ENCODE peak calls at places on chromosomes 16 and 17, in four cellular contexts. K, A, H and B are unnamed samples. For H3K4me1, the result is how much of the 10 kb centered on the place peaks cover.

GRCh38 chr16:86410076-86410475 is 100.3 kb upstream of the FOXF1 start:
- DNase-seq in K (no peak), A (no peak), H (no peak), B (no peak)

GRCh38 chr17:76840443-76840767 is 27.8 kb upstream of the MGAT5B start:
- DNase-seq in K (no peak), A (no peak), H (no peak), B (no peak)

GRCh38 chr17:76074390-76075363 is at the start of gene GALR2:
- DNase-seq in K (no peak), A (no peak), H (no peak), B (no peak)

GRCh38 chr16:20918486-20919239 is 18.1 kb downstream of the LYRM1 start:
- DNase-seq in K (no peak), A (peak), H (no peak), B (peak)

GRCh38 chr16:79993810-79994209 is 393.3 kb upstream of the MAF start:
- DNase-seq in K (no peak), A (no peak), H (no peak), B (no peak)

GRCh38 chr17:30475206-30475605 is 2.0 kb upstream of the GOSR1 start:
- DNase-seq in K (no peak), A (no peak), H (no peak), B (no peak)

GRCh38 chr16:84194470-84195200 is 3.7 kb downstream of the ADAD2 start:
- DNase-seq in K (no peak), A (no peak), H (no peak), B (no peak)

GRCh38 chr17:3947318-3947810 is 16.9 kb downstream of the ATP2A3 start:
- DNase-seq in K (no peak), A (no peak), H (no peak), B (no peak)

GRCh38 chr17:66589892-66590291 is 245.0 kb upstream of the CACNG5 start:
- DNase-seq in K (no peak), A (no peak), H (no peak), B (no peak)

GRCh38 chr16:22373662-22374310 is 633 bp downstream of the CDR2 start:
- DNase-seq in K (no peak), A (peak), H (no peak), B (peak)

GRCh38 chr17:4554441-4554996 is 665 bp downstream of the MYBBP1A start:
- DNase-seq in K (no peak), A (no peak), H (no peak), B (no peak)

GRCh38 chr16:50276128-50276444 is 9.7 kb downstream of the ADCY7 start:
- DNase-seq in K (no peak), A (no peak), H (no peak), B (no peak)

GRCh38 chr17:13222931-13223330 is 205.1 kb upstream of the ELAC2 start:
- DNase-seq in K (no peak), A (no peak), H (no peak), B (no peak)

GRCh38 chr17:60231234-60231633 is 81.5 kb downstream of the CA4 start:
- DNase-seq in K (no peak), A (no peak), H (no peak), B (no peak)

GRCh38 chr16:1380195-1380594 is 28.5 kb downstream of the GNPTG start:
- DNase-seq in K (no peak), A (no peak), H (no peak), B (no peak)

GRCh38 chr17:78144146-78144719 is 2.0 kb upstream of the C17orf99 start:
- DNase-seq in K (no peak), A (peak), H (no peak), B (peak)

GRCh38 chr17:32265896-32266388 is 310 bp downstream of the RHBDL3 start:
- DNase-seq in K (no peak), A (no peak), H (no peak), B (no peak)

GRCh38 chr17:59897090-59897489 is 4.2 kb downstream of the RPS6KB1 start:
- DNase-seq in K (no peak), A (no peak), H (no peak), B (no peak)

GRCh38 chr17:16354585-16354984 is 1.3 kb upstream of the CENPV start:
- DNase-seq in K (no peak), A (no peak), H (no peak), B (no peak)

GRCh38 chr16:17031484-17032268 is 439.1 kb downstream of the XYLT1 start:
- DNase-seq in K (no peak), A (no peak), H (no peak), B (no peak)
- TF ChIP-seq POLR2A in K (no peak), A (no peak), H (no peak), B (no peak)

DNA sequence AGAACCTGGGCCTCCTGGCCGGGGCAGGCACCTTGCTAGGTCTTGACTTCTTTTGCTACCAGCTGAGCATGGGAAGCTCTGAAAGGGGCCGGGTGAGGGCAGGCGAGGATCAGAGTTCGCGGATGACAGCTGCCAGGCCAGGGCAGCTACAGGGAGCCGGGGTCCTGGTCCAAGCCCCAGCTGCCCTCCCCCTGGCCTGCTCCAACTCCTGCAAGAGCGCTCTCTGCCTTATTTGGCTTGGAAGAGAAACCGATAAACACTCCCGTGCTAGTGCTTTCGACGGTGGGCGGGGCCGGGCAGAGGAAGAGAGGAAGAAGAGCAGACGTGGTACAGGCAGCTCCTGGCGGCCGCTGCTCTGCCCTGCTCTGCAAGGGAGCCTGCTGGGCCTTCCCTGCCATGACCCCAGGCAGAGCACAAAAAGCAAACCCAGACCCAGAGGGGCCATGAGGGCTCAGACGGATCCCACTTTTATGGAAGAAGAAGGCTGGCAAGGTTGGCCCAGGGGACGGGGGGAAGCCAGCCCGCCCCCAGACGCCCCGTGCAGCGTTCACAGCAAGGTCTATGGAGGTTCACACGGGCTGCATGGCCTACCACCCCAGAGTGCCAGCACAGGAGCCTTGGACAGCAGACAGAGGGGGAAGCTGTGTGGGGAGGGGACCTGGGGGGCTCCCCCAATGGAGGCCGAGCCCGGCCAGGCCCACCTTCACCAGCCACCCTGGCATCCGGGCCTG is 25.6 kb downstream of the PIEZO1 start:
- DNase-seq in K (no peak), A (no peak), H (no peak), B (peak)
- H3K4me1 ChIP-seq in K (under half), A (under half), H (under half), B (under half)

DNA sequence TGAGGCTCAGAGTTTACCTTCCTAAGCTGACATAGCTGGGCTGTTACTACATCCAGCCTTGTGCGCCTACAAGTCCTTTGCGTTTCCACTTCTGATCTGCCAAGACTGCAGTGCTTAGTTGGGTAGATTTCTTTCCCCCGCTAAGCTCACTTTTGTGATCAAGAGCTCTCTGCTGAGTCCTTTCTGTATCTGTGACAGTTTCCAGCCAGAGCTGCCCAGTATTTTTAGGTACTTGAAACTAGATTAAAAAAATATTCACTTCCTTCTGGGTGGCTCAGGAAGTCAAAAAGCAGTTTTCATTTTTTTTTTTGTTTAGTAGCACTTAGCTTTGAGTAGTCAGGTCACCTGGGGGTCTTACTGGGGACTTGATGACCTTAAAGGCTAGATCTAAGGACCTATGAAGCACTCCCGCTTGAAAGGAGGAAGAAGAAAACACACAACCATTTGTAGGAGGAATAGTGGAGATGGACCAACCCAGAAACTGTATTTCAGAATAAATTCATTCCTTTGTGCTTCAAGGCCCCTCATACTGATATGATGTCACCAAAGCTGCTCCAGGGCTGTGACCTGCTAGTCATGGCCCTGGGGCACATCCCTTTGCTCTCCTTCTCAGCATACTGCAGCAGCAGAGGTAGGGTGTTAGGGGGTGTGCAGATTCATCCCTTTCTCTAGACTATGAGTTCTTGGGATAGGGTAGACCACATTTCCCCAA is 75.6 kb upstream of the HNF1B start:
- DNase-seq in K (no peak), A (no peak), H (no peak), B (no peak)
- TF ChIP-seq POLR2A in K (no peak), A (no peak), H (no peak), B (no peak)

DNA sequence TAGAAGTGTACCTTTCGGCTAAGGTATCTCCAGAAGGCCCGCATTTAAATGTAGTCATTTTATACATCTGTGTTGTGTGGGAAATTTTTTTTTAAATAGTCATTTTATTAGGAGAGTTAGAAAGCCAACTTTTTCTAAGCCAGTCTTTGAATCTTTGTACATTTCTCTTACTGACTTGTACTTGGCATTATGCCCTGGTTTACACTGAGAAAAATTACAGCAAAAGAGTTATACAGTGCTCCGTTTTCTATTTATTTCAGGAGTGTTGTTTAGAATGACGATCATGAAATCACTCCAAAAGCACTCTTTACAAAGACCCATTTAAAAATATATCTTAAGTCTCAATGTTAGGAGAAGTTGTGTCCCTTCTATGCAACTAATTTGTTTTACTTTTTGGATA is 91.9 kb downstream of the CYB561 start:
- DNase-seq in K (no peak), A (no peak), H (no peak), B (no peak)
- H3K4me1 ChIP-seq in K (under half), A (under half), H (under half), B (under half)

GRCh38 chr16:4389051-4389955 is 17.7 kb downstream of the VASN start:
- DNase-seq in K (no peak), A (no peak), H (no peak), B (no peak)
- TF ChIP-seq POLR2A in K (peak), A (no peak), H (no peak), B (no peak)

DNA sequence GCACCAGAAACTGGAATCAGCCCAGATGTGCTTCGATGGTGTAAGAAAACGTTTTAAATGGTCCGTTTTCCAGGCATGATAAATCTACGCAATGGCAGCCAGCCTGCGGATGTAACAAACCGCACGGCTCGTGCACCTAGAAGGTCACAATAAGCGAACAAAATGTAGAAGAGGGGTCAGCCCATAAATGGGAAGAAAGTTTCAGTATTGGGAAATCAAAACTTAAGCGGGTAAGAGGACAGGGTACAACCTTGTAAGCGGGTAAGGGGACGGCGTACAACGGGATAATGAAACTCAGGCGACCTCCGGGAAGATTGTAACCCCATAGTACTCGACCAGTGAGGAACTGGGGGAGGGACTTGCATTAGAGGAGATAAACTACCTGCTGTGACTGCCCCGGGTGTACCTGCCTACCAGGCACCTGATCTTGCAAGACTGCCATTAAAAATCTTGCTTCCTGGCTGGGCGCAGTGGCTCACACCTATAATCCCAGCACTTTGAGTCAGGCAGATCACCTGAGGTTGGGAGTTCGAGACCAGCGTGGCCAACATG is 66.6 kb downstream of the ANKRD11 start:
- DNase-seq in K (no peak), A (no peak), H (no peak), B (no peak)
- H3K4me1 ChIP-seq in K (half or more), A (under half), H (under half), B (under half)

GRCh38 chr17:39636587-39636926 is 387 bp upstream of the STARD3 start:
- DNase-seq in K (no peak), A (no peak), H (no peak), B (no peak)

GRCh38 chr17:39639043-39639442 is 2.1 kb downstream of the STARD3 start:
- DNase-seq in K (no peak), A (no peak), H (no peak), B (no peak)

GRCh38 chr17:39638317-39638716 is 1.4 kb downstream of the STARD3 start:
- DNase-seq in K (no peak), A (no peak), H (no peak), B (no peak)

GRCh38 chr17:39635614-39636176 is 1.2 kb upstream of the STARD3 start:
- DNase-seq in K (no peak), A (no peak), H (no peak), B (no peak)

GRCh38 chr17:39636927-39637736 is at the start of gene STARD3:
- DNase-seq in K (no peak), A (peak), H (peak), B (peak)
- TF ChIP-seq POLR2A in K (peak), A (peak), H (peak), B (peak)